ENCODE peak calls at places on chromosomes 2 and 18, in nine cellular contexts. Q, V, A, B, E, K, R, U and T are unnamed samples.
A peak's percentile ranks its signal among the peaks of the same experiment; 100 is the strongest.

GRCh38 chr2:69095246-69095645 is 82.3 kb downstream of the ANTXR1 start:
- DNase-seq in Q (no peak), V (no peak), A (no peak), B (no peak), E (no peak), K (no peak), R (no peak), U (peak; percentile 25), T (no peak)

GRCh38 chr18:21386523-21387240 is 144.7 kb downstream of the GREB1L start:
- DNase-seq in Q (no peak), V (no peak), A (no peak), B (no peak), E (no peak), K (no peak), R (no peak), U (no peak), T (no peak)

GRCh38 chr2:147760984-147761383 is 83.8 kb upstream of the ACVR2A start:
- DNase-seq in Q (no peak), V (no peak), A (no peak), B (no peak), E (no peak), K (no peak), R (no peak), U (no peak), T (no peak)

GRCh38 chr2:148486655-148487054 is 157.9 kb upstream of the EPC2 start:
- DNase-seq in Q (no peak), V (no peak), A (no peak), B (no peak), E (no peak), K (no peak), R (no peak), U (no peak), T (no peak)

GRCh38 chr2:164109006-164109405 is 373.2 kb upstream of the FIGN start:
- DNase-seq in Q (no peak), V (no peak), A (no peak), B (no peak), E (no peak), K (no peak), R (no peak), U (no peak), T (no peak)

GRCh38 chr2:147222506-147222905 is 622.3 kb upstream of the ACVR2A start:
- DNase-seq in Q (no peak), V (no peak), A (no peak), B (no peak), E (no peak), K (no peak), R (no peak), U (no peak), T (no peak)

GRCh38 chr18:61153571-61153970 is 179.7 kb upstream of the CDH20 start:
- DNase-seq in Q (no peak), V (no peak), A (no peak), B (no peak), E (no peak), K (no peak), R (no peak), U (no peak), T (no peak)

GRCh38 chr2:128379021-128380005 is 60.6 kb upstream of the HS6ST1 start:
- DNase-seq in Q (peak; percentile 92), V (peak; percentile 82), A (peak; percentile 10), B (peak; percentile 75), E (peak; percentile 45), K (no peak), R (peak; percentile 33), U (peak; percentile 28), T (peak; percentile 54)

GRCh38 chr2:215839309-215839708 is 174.0 kb downstream of the MREG start:
- DNase-seq in Q (no peak), V (no peak), A (no peak), B (peak; percentile 37), E (no peak), K (no peak), R (no peak), U (no peak), T (no peak)

GRCh38 chr2:84234103-84234502 is 225.0 kb downstream of the SUCLG1 start:
- DNase-seq in Q (no peak), V (no peak), A (no peak), B (no peak), E (no peak), K (no peak), R (no peak), U (no peak), T (no peak)

GRCh38 chr2:174142290-174142689 is 106.0 kb downstream of the OLA1 start:
- DNase-seq in Q (no peak), V (no peak), A (no peak), B (no peak), E (no peak), K (no peak), R (no peak), U (no peak), T (no peak)

GRCh38 chr2:201432551-201433388 is 18.5 kb downstream of the TRAK2 start:
- DNase-seq in Q (no peak), V (no peak), A (peak; percentile 81), B (no peak), E (peak; percentile 36), K (no peak), R (no peak), U (peak; percentile 31), T (no peak)

GRCh38 chr18:58993260-58993659 is 128.6 kb downstream of the ZNF532 start:
- DNase-seq in Q (no peak), V (no peak), A (no peak), B (no peak), E (no peak), K (no peak), R (no peak), U (peak; percentile 47), T (no peak)

GRCh38 chr18:389658-390357 is 110.7 kb downstream of the COLEC12 start:
- DNase-seq in Q (no peak), V (no peak), A (no peak), B (no peak), E (no peak), K (no peak), R (no peak), U (no peak), T (no peak)

GRCh38 chr18:11246883-11247282 is 97.5 kb upstream of the PIEZO2 start:
- DNase-seq in Q (no peak), V (no peak), A (no peak), B (no peak), E (no peak), K (no peak), R (no peak), U (no peak), T (no peak)

GRCh38 chr2:128369126-128369555 is 50.5 kb upstream of the HS6ST1 start:
- DNase-seq in Q (peak; percentile 67), V (no peak), A (no peak), B (peak; percentile 72), E (no peak), K (no peak), R (no peak), U (no peak), T (no peak)

GRCh38 chr2:10906926-10907479 is 4.7 kb upstream of the KCNF1 start:
- DNase-seq in Q (no peak), V (no peak), A (no peak), B (no peak), E (no peak), K (no peak), R (no peak), U (no peak), T (no peak)

GRCh38 chr2:190881074-190881479 is 456 bp downstream of the GLS start:
- DNase-seq in Q (no peak), V (no peak), A (no peak), B (no peak), E (no peak), K (no peak), R (no peak), U (no peak), T (no peak)

GRCh38 chr2:46029332-46029811 is 267.8 kb upstream of the EPAS1 start:
- DNase-seq in Q (no peak), V (no peak), A (no peak), B (no peak), E (peak; percentile 65), K (no peak), R (no peak), U (peak; percentile 69), T (no peak)

GRCh38 chr2:109053716-109054115 is 64.7 kb upstream of the EDAR start:
- DNase-seq in Q (no peak), V (no peak), A (no peak), B (peak; percentile 52), E (no peak), K (no peak), R (no peak), U (no peak), T (no peak)

GRCh38 chr2:229044581-229044980 is 226.5 kb downstream of the PID1 start:
- DNase-seq in Q (no peak), V (no peak), A (no peak), B (no peak), E (no peak), K (no peak), R (no peak), U (no peak), T (no peak)

GRCh38 chr2:218270721-218271486 is 585 bp downstream of the PNKD start:
- DNase-seq in Q (no peak), V (no peak), A (no peak), B (no peak), E (no peak), K (no peak), R (no peak), U (no peak), T (no peak)

DNA sequence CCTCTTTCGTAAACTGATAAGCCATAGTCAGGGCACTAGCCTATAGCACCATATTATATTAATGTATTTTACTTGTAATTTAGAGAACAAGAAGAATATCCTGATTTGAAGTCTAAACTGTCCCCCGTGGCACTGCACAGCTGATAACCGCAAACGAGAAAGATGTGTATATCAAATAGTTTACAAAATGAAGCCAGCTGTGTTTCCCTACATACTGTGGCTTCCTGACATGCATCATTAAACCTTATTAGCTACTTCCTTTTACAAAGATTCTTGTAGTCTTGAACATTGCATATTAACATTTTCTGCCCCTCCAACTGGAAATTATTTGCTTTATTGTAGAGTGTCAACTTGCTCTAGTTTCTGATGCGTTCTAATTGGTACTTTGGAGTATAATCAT is 153.5 kb upstream of the NFATC1 start:
- DNase-seq in Q (no peak), V (no peak), A (no peak), B (no peak), E (no peak), K (no peak), R (no peak), U (no peak), T (no peak)
- H3K4me1 ChIP-seq in Q (peaks cover 3% of the 10 kb centered on the region), V (no peaks in the 10 kb centered on the region), A (no peaks in the 10 kb centered on the region), B (peaks cover 4% of the 10 kb centered on the region), E (no peaks in the 10 kb centered on the region), K (peaks cover 10% of the 10 kb centered on the region), R (peaks cover 4% of the 10 kb centered on the region), U (no peaks in the 10 kb centered on the region), T (no peaks in the 10 kb centered on the region)

GRCh38 chr2:9097871-9098270 is 94.4 kb upstream of the MBOAT2 start:
- DNase-seq in Q (no peak), V (no peak), A (no peak), B (no peak), E (no peak), K (no peak), R (no peak), U (no peak), T (no peak)
- H3K4me1 ChIP-seq in Q (peaks cover 6% of the 10 kb centered on the region), V (no peaks in the 10 kb centered on the region), A (no peaks in the 10 kb centered on the region), B (no peaks in the 10 kb centered on the region), E (peaks cover 13% of the 10 kb centered on the region), K (no peaks in the 10 kb centered on the region), R (peaks cover 21% of the 10 kb centered on the region), U (peaks cover 13% of the 10 kb centered on the region), T (no peaks in the 10 kb centered on the region)

GRCh38 chr2:181178823-181179412 is 198.5 kb downstream of the UBE2E3 start:
- DNase-seq in Q (no peak), V (no peak), A (peak; percentile 13), B (no peak), E (no peak), K (peak; percentile 22), R (no peak), U (no peak), T (no peak)
- H3K4me1 ChIP-seq in Q (no peaks in the 10 kb centered on the region), V (no peaks in the 10 kb centered on the region), A (no peaks in the 10 kb centered on the region), B (no peaks in the 10 kb centered on the region), E (no peaks in the 10 kb centered on the region), K (peaks cover 12% of the 10 kb centered on the region), R (no peaks in the 10 kb centered on the region), U (no peaks in the 10 kb centered on the region), T (no peaks in the 10 kb centered on the region)

GRCh38 chr2:121643877-121644276 is 5.4 kb downstream of the CLASP1 start:
- DNase-seq in Q (no peak), V (no peak), A (no peak), B (no peak), E (no peak), K (no peak), R (no peak), U (no peak), T (no peak)
- H3K4me1 ChIP-seq in Q (peaks cover 6% of the 10 kb centered on the region), V (no peaks in the 10 kb centered on the region), A (no peaks in the 10 kb centered on the region), B (peaks cover 21% of the 10 kb centered on the region), E (peaks cover 49% of the 10 kb centered on the region), K (peaks cover 21% of the 10 kb centered on the region), R (peaks cover 57% of the 10 kb centered on the region), U (peaks cover 35% of the 10 kb centered on the region), T (no peaks in the 10 kb centered on the region)